ENCODE peak calls at places on chromosomes 4 and X, in four cellular contexts. H, D, N and G are unnamed samples.
A peak's percentile ranks its signal among the peaks of the same experiment; 100 is the strongest.

GRCh38 chr4:14269824-14270223 is 642.3 kb upstream of the BOD1L1 start:
- DNase-seq in H (no peak), D (no peak), N (no peak), G (peak; percentile 19)

GRCh38 chrX:30887721-30888120 is 1.3 kb downstream of the TAB3 start:
- DNase-seq in H (no peak), D (no peak), N (no peak), G (no peak)

GRCh38 chr4:158998624-158999023 is 104.3 kb upstream of the RAPGEF2 start:
- DNase-seq in H (peak; percentile 54), D (no peak), N (no peak), G (no peak)

GRCh38 chr4:2058264-2059033 is 678 bp upstream of the NAT8L start:
- DNase-seq in H (peak; percentile 78), D (peak; percentile 82), N (no peak), G (no peak)

GRCh38 chr4:161222889-161223288 is 940.9 kb downstream of the FSTL5 start:
- DNase-seq in H (no peak), D (no peak), N (no peak), G (no peak)

GRCh38 chr4:115529126-115529525 is 415.7 kb upstream of the NDST4 start:
- DNase-seq in H (no peak), D (no peak), N (no peak), G (no peak)

GRCh38 chr4:158300012-158300411 is 89.7 kb downstream of the TMEM144 start:
- DNase-seq in H (no peak), D (no peak), N (no peak), G (no peak)

GRCh38 chr4:99657801-99658200 is at the start of gene C4orf54:
- DNase-seq in H (no peak), D (no peak), N (no peak), G (no peak)

GRCh38 chr4:164023214-164023613 is 528.7 kb downstream of the TMA16 start:
- DNase-seq in H (no peak), D (no peak), N (no peak), G (no peak)

DNA sequence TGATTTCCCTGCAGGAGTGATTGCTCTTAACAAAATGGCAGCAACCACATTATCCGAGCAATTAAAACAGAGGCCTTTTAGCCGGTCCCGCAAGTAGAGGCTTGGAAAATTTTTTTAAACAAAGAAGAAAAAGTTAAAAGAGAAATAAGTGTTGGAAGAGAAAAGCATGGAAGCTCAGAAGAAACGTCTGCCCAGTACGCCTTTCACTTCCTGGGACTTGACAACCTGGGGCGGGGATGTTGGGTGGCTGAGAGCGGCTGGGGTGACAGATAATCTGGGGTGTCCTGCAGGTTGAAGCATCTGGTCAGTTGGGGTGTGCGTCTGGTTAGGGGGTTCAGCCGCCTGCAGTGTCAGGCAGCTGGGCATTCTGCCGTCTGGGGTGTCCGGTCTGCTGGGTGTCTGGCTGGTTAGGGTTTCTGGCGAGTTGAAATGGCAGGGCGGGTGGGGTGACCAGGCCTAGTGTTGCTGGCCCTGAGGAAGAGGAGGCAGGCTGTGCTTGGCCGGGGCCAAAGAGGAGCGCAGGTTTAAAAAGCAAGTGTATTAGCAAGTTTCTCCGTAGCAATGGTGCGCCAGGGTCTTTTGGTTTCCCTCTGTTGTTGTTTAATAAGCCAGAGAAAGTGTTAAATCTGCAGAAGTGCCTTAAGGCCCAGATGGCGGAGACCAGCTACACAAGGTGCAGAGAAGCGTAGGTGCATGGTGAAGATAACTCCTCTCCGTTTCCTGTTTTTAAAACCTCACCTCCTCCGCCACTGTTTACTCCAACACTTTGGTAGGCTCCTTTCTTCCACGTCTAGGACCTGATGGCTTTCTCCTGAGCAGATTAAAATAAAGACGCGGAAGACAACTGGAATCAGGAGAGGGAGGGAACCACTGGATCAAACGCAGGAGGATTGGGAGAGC is 5.6 kb downstream of the HAND2 start:
- DNase-seq in H (no peak), D (no peak), N (no peak), G (no peak)
- TF ChIP-seq FOXK2 in H (no peak), D (no peak), N (no peak), G (no peak)

DNA sequence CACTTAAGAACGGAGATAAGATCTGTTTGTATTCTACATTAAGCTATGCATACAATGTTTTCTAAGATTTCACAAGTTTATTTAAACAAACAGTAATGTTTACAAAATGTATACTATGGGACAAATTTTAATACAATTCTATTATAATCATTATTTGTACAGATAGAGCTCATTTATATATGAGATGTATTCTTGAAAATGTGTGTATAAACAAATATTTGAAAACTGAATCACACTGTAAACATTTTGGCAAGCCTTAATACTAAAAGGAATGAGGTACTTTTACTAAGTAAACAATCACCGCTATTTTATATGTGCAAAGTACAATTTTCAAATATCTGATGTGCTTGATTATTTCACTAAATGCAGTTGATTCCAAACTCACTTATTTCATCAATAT is 119.2 kb upstream of the MAB21L2 start:
- DNase-seq in H (no peak), D (no peak), N (peak; percentile 14), G (no peak)
- TF ChIP-seq FOXK2 in H (no peak), D (no peak), N (no peak), G (no peak)

DNA sequence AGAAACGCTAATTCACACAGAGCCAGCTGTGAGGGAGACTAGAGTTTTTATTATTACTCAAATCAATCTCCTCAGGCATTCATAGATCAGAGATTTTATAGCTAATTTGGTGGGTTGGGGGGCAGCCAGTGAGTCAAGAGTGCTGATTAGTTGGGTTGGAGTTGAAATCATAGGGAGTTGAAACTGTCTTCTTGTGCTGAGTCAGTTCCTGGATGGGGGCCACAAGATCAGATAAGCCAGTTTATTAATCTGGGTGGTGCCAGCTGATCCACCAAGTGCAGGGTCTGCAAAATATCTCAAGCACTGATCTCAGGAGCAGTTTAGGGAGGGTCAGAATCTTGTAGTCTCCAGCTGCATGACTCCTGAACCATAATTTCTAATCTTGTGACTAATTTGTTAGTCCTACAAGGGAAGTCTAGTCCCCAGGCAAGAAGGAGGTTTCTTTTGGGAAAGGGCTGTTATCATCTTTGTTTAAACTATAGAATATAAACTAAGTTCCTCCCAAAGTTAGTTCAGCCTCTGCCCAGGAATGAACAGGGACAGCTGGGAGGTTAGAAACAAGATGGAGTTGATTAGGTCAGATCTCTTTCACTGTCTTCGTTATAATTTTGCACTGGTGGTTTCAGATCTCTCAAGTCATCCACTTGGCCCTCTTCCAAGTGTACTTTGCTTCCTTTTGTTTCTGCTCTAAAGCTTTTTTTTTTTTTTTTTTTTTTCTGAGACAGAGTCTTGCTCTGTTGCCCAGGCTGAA is 5.4 kb upstream of the NAA11 start:
- DNase-seq in H (no peak), D (no peak), N (no peak), G (no peak)
- TF ChIP-seq FOXK2 in H (no peak), D (no peak), N (no peak), G (no peak)

GRCh38 chr4:180060159-180060889 is 2182.9 kb upstream of the TENM3 start:
- DNase-seq in H (peak; percentile 27), D (no peak), N (no peak), G (no peak)

GRCh38 chr4:180057891-180058643 is 2185.1 kb upstream of the TENM3 start:
- DNase-seq in H (peak; percentile 30), D (no peak), N (no peak), G (no peak)

GRCh38 chr4:180058731-180059215 is 2184.4 kb upstream of the TENM3 start:
- DNase-seq in H (peak; percentile 66), D (no peak), N (no peak), G (no peak)

GRCh38 chr4:180057198-180057821 is 2185.9 kb upstream of the TENM3 start:
- DNase-seq in H (peak; percentile 15), D (no peak), N (no peak), G (no peak)

GRCh38 chr4:180059216-180059881 is 2183.9 kb upstream of the TENM3 start:
- DNase-seq in H (peak; percentile 29), D (no peak), N (no peak), G (no peak)
- TF ChIP-seq FOXK2 in H (no peak), D (no peak), N (no peak), G (no peak)

DNA sequence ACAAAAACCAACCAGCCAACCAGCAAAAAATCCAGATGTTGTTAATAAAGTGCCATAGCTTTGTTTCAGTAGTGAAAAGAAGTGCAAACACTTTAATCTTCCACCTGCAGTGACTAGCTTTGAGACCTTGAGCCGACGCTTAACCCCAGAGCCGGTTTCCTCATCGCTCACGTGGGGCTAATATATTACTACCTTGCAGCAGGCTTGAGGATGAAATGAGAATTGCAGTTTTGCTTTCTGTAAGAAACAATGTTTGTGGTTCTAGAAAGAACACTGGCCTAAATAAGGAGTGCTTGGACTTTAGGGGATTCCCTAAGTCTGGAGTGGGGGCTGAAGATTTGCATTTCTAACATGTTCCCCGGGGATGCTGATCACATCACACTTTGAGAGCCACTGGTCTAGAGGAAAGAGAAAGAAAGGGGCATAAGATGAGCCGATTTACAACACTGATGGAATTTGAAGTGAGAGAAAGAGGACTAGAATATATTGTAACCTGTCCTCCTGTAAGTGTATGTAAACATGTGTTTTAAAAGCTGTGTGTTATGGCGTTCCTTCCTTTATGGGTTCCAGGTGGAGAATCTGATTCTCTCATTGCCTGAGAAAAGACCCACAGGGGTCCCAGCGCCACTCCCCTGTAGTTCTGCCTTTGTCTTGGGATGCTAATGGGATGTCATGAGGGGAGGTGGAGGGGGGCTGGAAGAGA is 1.4 kb downstream of the FGF2 start:
- DNase-seq in H (peak; percentile 53), D (peak; percentile 63), N (peak; percentile 11), G (peak; percentile 80)
- TF ChIP-seq FOXK2 in H (no peak), D (no peak), N (no peak), G (no peak)

GRCh38 chr4:176840166-176840565 is 47.4 kb upstream of the VEGFC start:
- DNase-seq in H (no peak), D (no peak), N (no peak), G (no peak)

GRCh38 chr4:176837176-176837915 is 44.6 kb upstream of the VEGFC start:
- DNase-seq in H (no peak), D (no peak), N (no peak), G (no peak)

GRCh38 chr4:176841730-176842129 is 49.0 kb upstream of the VEGFC start:
- DNase-seq in H (no peak), D (no peak), N (no peak), G (no peak)

GRCh38 chr4:176839656-176840055 is 46.9 kb upstream of the VEGFC start:
- DNase-seq in H (no peak), D (no peak), N (no peak), G (no peak)

DNA sequence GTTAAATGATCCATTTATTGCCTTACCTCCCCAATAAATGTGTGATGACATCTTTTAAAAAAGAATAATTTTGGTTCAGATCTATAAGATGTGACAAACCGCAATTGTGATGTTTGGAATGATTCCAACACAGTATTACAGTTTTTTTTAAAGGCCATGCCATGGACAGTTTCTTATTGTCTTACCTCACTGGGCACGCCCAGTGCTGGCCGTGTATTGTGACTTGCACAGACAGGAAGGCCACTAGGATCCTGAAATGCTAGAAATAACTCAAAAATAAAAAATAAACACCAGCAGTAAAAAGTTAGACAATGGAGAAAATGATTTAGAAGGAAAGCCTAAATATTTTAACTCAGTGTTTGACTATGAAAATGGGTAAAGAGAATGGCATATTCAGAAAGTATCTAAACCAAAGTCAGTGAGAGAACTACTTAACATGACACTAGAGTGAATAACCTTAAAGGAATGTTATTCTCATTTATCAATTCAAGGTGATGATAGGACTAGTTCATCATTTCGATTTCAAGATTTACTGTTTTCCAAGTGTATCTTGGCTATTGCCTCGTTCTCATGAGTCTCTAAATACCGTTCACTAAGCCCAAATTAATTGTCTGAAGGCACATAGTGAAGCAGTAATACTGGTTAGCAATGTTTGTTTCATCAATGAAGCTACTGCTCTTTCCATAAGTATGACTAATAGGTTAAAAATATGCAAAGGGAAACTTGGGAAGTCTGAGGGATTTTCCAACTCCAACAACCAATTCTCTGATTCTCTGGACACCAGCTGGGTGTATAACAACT is 46.1 kb upstream of the VEGFC start:
- DNase-seq in H (no peak), D (no peak), N (no peak), G (no peak)
- TF ChIP-seq FOXK2 in H (no peak), D (no peak), N (no peak), G (no peak)

GRCh38 chr4:29309050-29309449 is 1411.1 kb upstream of the PCDH7 start:
- DNase-seq in H (no peak), D (no peak), N (no peak), G (no peak)
- TF ChIP-seq FOXK2 in H (no peak), D (no peak), N (no peak), G (no peak)